ENCODE peak calls at places on chromosomes 5 and 9, in eight cellular contexts. I is NCI-H510A; B is sciatic nerve; M is GM12891; Z is AG04449; P is stimulated activated CD4-positive, alpha-beta T cell treated with anti-CD3 and anti-CD28 coated beads, Interleukin-1b, Interleukin-23, amount 100 ng/mL, for 1 hour; J is HTR-8/SVneo; T is AG08396. X is an unnamed sample.

GRCh38 chr5:57338068-57338848 is 144.4 kb downstream of the ACTBL2 start:
- DNase-seq in Z (no peak), I (no peak), T (no peak), P (no peak), M (no peak), J (peak), B (no peak), X (no peak)

GRCh38 chr5:57495285-57495684 is 12.7 kb upstream of the ACTBL2 start:
- DNase-seq in B (no peak), Z (no peak), J (no peak), I (no peak), P (no peak), T (no peak), M (no peak), X (no peak)

GRCh38 chr9:26159575-26160392 is 481.5 kb upstream of the TUSC1 start:
- DNase-seq in T (no peak), P (no peak), J (no peak), M (no peak), B (no peak), Z (no peak), I (no peak), X (no peak)

GRCh38 chr5:111685969-111686368 is 71.0 kb downstream of the NREP start:
- DNase-seq in B (no peak), T (no peak), J (peak), M (no peak), P (no peak), I (no peak), Z (no peak), X (no peak)

GRCh38 chr5:72364961-72365360 is 44.8 kb downstream of the PTCD2 start:
- DNase-seq in Z (no peak), I (no peak), M (no peak), T (no peak), B (no peak), J (no peak), P (no peak), X (no peak)

GRCh38 chr5:57989378-57989777 is 470.5 kb downstream of the PLK2 start:
- DNase-seq in B (no peak), I (no peak), T (no peak), Z (no peak), J (no peak), M (no peak), P (no peak), X (no peak)

GRCh38 chr9:65400886-65401285 is 115.9 kb upstream of the FOXD4L5 start:
- DNase-seq in J (no peak), M (no peak), B (no peak), P (no peak), T (no peak), I (no peak), Z (no peak), X (no peak)

GRCh38 chr9:82893549-82893948 is 169.4 kb downstream of the RASEF start:
- DNase-seq in M (no peak), J (no peak), I (no peak), B (no peak), P (no peak), Z (no peak), T (no peak), X (no peak)

GRCh38 chr5:170603578-170604565 is 100.1 kb downstream of the KCNIP1 start:
- DNase-seq in I (no peak), B (peak), J (peak), Z (no peak), M (peak), P (no peak), T (peak), X (no peak)

GRCh38 chr9:113352411-113352810 is 3.1 kb downstream of the BSPRY start:
- DNase-seq in J (no peak), Z (no peak), B (no peak), M (no peak), I (no peak), P (no peak), T (no peak), X (no peak)

GRCh38 chr9:4106744-4107143 is 193.1 kb downstream of the GLIS3 start:
- DNase-seq in I (no peak), B (no peak), T (no peak), J (no peak), Z (no peak), M (no peak), P (no peak), X (no peak)

GRCh38 chr9:21994996-21995651 is 533 bp downstream of the CDKN2B-AS1 start:
- DNase-seq in J (no peak), Z (no peak), P (no peak), T (peak), I (peak), M (peak), B (peak), X (no peak)